ENCODE peak calls at places on chromosome 7, in seven cellular contexts. J is foreskin fibroblast, I is astrocyte of the spinal cord, L is H1, C is uterus, D is RWPE2, S is GM12865. O is an unnamed sample.

GRCh38 chr7:80941206-80941758 is 22.4 kb upstream of the SEMA3C start:
- DNase-seq in J (peak), I (peak), L (no peak), C (no peak), D (no peak), S (no peak), O (no peak)

GRCh38 chr7:88111136-88111748 is 108.6 kb downstream of the SRI start:
- DNase-seq in J (peak), I (peak), L (no peak), C (no peak), D (no peak), S (peak), O (no peak)

GRCh38 chr7:111092406-111093160 is 1.7 kb downstream of the LRRN3 start:
- DNase-seq in J (no peak), I (no peak), L (no peak), C (no peak), D (no peak), S (no peak), O (no peak)

GRCh38 chr7:1459930-1460756 is 873 bp upstream of the MICALL2 start:
- DNase-seq in J (no peak), I (peak), L (no peak), C (no peak), D (no peak), S (peak), O (no peak)

GRCh38 chr7:151736403-151736909 is 140.5 kb downstream of the PRKAG2 start:
- DNase-seq in J (peak), I (peak), L (peak), C (peak), D (no peak), S (no peak), O (peak)

GRCh38 chr7:117872565-117873055 is 631 bp downstream of the CTTNBP2 start:
- DNase-seq in J (no peak), I (peak), L (peak), C (peak), D (no peak), S (no peak), O (peak)

GRCh38 chr7:2508327-2509231 is 11.0 kb upstream of the LFNG start:
- DNase-seq in J (peak), I (peak), L (no peak), C (no peak), D (no peak), S (peak), O (no peak)

GRCh38 chr7:38524786-38525185 is 106.4 kb downstream of the AMPH start:
- DNase-seq in J (no peak), I (peak), L (no peak), C (no peak), D (no peak), S (no peak), O (no peak)

GRCh38 chr7:582081-582835 is 62.6 kb upstream of the PDGFA start:
- DNase-seq in J (no peak), I (no peak), L (no peak), C (no peak), D (no peak), S (no peak), O (no peak)

GRCh38 chr7:29091722-29092121 is 54.6 kb downstream of the CPVL start:
- DNase-seq in J (no peak), I (peak), L (no peak), C (no peak), D (no peak), S (peak), O (no peak)

GRCh38 chr7:79462334-79462733 is 8.9 kb upstream of the MAGI2 start:
- DNase-seq in J (no peak), I (no peak), L (no peak), C (no peak), D (no peak), S (no peak), O (no peak)

GRCh38 chr7:20331912-20332317 is 1.2 kb downstream of the ITGB8 start:
- DNase-seq in J (no peak), I (peak), L (no peak), C (no peak), D (no peak), S (no peak), O (no peak)

GRCh38 chr7:46285856-46286255 is 364.8 kb upstream of the IGFBP3 start:
- DNase-seq in J (no peak), I (no peak), L (no peak), C (no peak), D (no peak), S (no peak), O (no peak)

GRCh38 chr7:105621617-105622016 is 40.3 kb upstream of the EFCAB10 start:
- DNase-seq in J (peak), I (peak), L (no peak), C (peak), D (no peak), S (no peak), O (no peak)

GRCh38 chr7:128781126-128781525 is 5.5 kb upstream of the OPN1SW start:
- DNase-seq in J (peak), I (peak), L (no peak), C (peak), D (no peak), S (no peak), O (no peak)

GRCh38 chr7:16918288-16918895 is 36.6 kb upstream of the AGR3 start:
- DNase-seq in J (no peak), I (peak), L (no peak), C (no peak), D (no peak), S (peak), O (peak)

GRCh38 chr7:375901-376305 is 85.9 kb downstream of the FOXL3 start:
- DNase-seq in J (no peak), I (no peak), L (peak), C (no peak), D (peak), S (no peak), O (no peak)

GRCh38 chr7:22584179-22584578 is 84.2 kb upstream of the STEAP1B start:
- DNase-seq in J (no peak), I (no peak), L (no peak), C (no peak), D (no peak), S (peak), O (no peak)

GRCh38 chr7:34162017-34162565 is 256.8 kb downstream of the BMPER start:
- DNase-seq in J (no peak), I (no peak), L (no peak), C (no peak), D (no peak), S (no peak), O (no peak)

GRCh38 chr7:31710171-31710570 is 23.2 kb downstream of the PPP1R17 start:
- DNase-seq in J (no peak), I (no peak), L (peak), C (no peak), D (no peak), S (no peak), O (no peak)

GRCh38 chr7:130388671-130389070 is 8.4 kb downstream of the CPA1 start:
- DNase-seq in J (no peak), I (no peak), L (peak), C (no peak), D (no peak), S (no peak), O (no peak)

GRCh38 chr7:1846331-1847065 is 176.4 kb downstream of the ELFN1 start:
- DNase-seq in J (no peak), I (no peak), L (no peak), C (no peak), D (peak), S (no peak), O (no peak)

GRCh38 chr7:117395743-117396142 is 31.6 kb downstream of the ASZ1 start:
- DNase-seq in J (no peak), I (no peak), L (no peak), C (no peak), D (no peak), S (no peak), O (no peak)

GRCh38 chr7:80372415-80372814 is 139.4 kb downstream of the GNAT3 start:
- DNase-seq in J (peak), I (peak), L (no peak), C (no peak), D (no peak), S (no peak), O (no peak)

GRCh38 chr7:28999421-28999820 is 41.3 kb upstream of the TRIL start:
- DNase-seq in J (no peak), I (no peak), L (no peak), C (no peak), D (no peak), S (no peak), O (no peak)

GRCh38 chr7:47570649-47571050 is 11.3 kb downstream of the TNS3 start:
- DNase-seq in J (no peak), I (no peak), L (no peak), C (peak), D (no peak), S (no peak), O (no peak)

GRCh38 chr7:67380858-67381257 is 384.2 kb downstream of the TYW1 start:
- DNase-seq in J (no peak), I (no peak), L (no peak), C (no peak), D (no peak), S (no peak), O (no peak)

GRCh38 chr7:32948202-32948601 is 9.0 kb upstream of the FKBP9 start:
- DNase-seq in J (no peak), I (no peak), L (no peak), C (no peak), D (no peak), S (no peak), O (no peak)

GRCh38 chr7:44220046-44220720 is 19.4 kb downstream of the YKT6 start:
- DNase-seq in J (no peak), I (no peak), L (no peak), C (no peak), D (peak), S (no peak), O (no peak)

DNA sequence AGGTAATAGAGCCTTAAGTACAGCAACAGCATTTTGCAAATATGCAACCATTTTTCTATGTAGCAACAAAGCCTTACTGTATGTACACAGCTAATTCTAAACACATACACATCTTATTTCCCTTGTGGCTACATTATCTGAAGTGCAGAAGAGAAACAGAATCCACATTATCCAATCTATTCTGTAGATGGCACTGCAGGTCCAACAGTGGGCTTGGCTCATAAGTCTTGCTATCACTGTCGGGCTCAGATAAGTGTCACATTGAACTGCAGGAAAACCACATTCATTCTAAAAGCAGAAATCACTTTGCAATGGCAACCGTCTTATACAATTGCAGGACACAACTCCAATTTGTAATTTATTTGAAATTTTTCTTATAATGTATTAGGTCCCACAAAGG is 109.8 kb upstream of the NOBOX start:
- DNase-seq in J (no peak), I (no peak), L (no peak), C (no peak), D (no peak), S (peak), O (no peak)
- TF ChIP-seq CTCF in J (no peak), I (no peak), L (peak), C (peak), D (peak), S (peak), O (peak)

GRCh38 chr7:30309302-30309701 is 24.9 kb downstream of the ZNRF2 start:
- DNase-seq in J (no peak), I (no peak), L (no peak), C (no peak), D (no peak), S (no peak), O (no peak)
- TF ChIP-seq CTCF in J (no peak), I (no peak), L (no peak), C (no peak), D (no peak), S (no peak), O (no peak)

GRCh38 chr7:92832623-92833023 is 3.8 kb downstream of the CDK6 start:
- DNase-seq in J (no peak), I (no peak), L (no peak), C (no peak), D (no peak), S (no peak), O (no peak)

GRCh38 chr7:92833024-92833765 is 3.2 kb downstream of the CDK6 start:
- DNase-seq in J (peak), I (peak), L (peak), C (peak), D (peak), S (peak), O (peak)

GRCh38 chr7:92834661-92835139 is 1.7 kb downstream of the CDK6 start:
- DNase-seq in J (no peak), I (no peak), L (peak), C (no peak), D (peak), S (peak), O (peak)

GRCh38 chr7:92835140-92835850 is 1.1 kb downstream of the CDK6 start:
- DNase-seq in J (peak), I (peak), L (no peak), C (peak), D (peak), S (peak), O (peak)

GRCh38 chr7:92833766-92834605 is 2.4 kb downstream of the CDK6 start:
- DNase-seq in J (peak), I (peak), L (peak), C (peak), D (peak), S (peak), O (peak)
- TF ChIP-seq CTCF in J (peak), I (peak), L (no peak), C (no peak), D (no peak), S (peak), O (no peak)

GRCh38 chr7:98251844-98252639 is at the start of gene TECPR1:
- DNase-seq in J (peak), I (peak), L (peak), C (peak), D (peak), S (peak), O (peak)
- TF ChIP-seq CTCF in J (no peak), I (no peak), L (no peak), C (no peak), D (no peak), S (no peak), O (no peak)

O was measured in neural crest cell.